ENCODE peak calls at places on chromosomes 2 and 18, in five cellular contexts. A is fibroblast of lung; Z is HEK293T; H is pons; J is naive thymus-derived CD4-positive, alpha-beta T cell. F is an unnamed sample.

GRCh38 chr2:197107291-197108269 is 181.1 kb upstream of the PGAP1 start:
- DNase-seq in H (no peak), Z (no peak), J (no peak), A (peak), F (peak)

GRCh38 chr2:28697602-28698149 is 54.0 kb upstream of the PPP1CB start:
- DNase-seq in J (no peak), Z (no peak), H (no peak), A (no peak), F (no peak)

GRCh38 chr18:76859474-76860339 is 37.4 kb downstream of the ZNF236 start:
- DNase-seq in J (peak), Z (no peak), H (no peak), A (no peak), F (no peak)

GRCh38 chr2:121052507-121052906 is 232.5 kb downstream of the TFCP2L1 start:
- DNase-seq in Z (no peak), H (no peak), J (no peak), A (no peak), F (no peak)

GRCh38 chr18:77199707-77200106 is 49.9 kb upstream of the GALR1 start:
- DNase-seq in J (no peak), H (no peak), Z (no peak), A (no peak), F (no peak)

GRCh38 chr2:20198001-20198400 is 26.9 kb downstream of the SDC1 start:
- DNase-seq in Z (no peak), J (no peak), A (no peak), H (no peak), F (no peak)

GRCh38 chr18:54776282-54776977 is 51.8 kb upstream of the RAB27B start:
- DNase-seq in H (no peak), Z (no peak), J (no peak), A (peak), F (peak)

GRCh38 chr18:22176622-22177495 is 7.5 kb downstream of the GATA6 start:
- DNase-seq in H (no peak), A (peak), Z (no peak), J (no peak), F (no peak)

GRCh38 chr18:24190590-24190989 is 51.7 kb downstream of the CABYR start:
- DNase-seq in A (no peak), Z (no peak), J (no peak), H (no peak), F (peak)

GRCh38 chr18:34709631-34710429 is at the start of gene DTNA:
- DNase-seq in J (no peak), Z (peak), H (peak), A (peak), F (peak)

GRCh38 chr2:218788529-218789237 is 6.7 kb downstream of the CYP27A1 start:
- DNase-seq in A (peak), J (no peak), Z (no peak), H (no peak), F (no peak)

GRCh38 chr18:12282436-12283039 is 25.5 kb upstream of the TUBB6 start:
- DNase-seq in A (peak), J (no peak), H (no peak), Z (no peak), F (peak)

GRCh38 chr2:47038656-47039501 is 116.2 kb downstream of the STPG4 start:
- DNase-seq in A (no peak), J (no peak), Z (no peak), H (no peak), F (no peak)

GRCh38 chr2:196601430-196602306 is 37.8 kb upstream of the CCDC150 start:
- DNase-seq in J (no peak), H (no peak), A (peak), Z (peak), F (peak)

GRCh38 chr2:225458431-225459117 is 59.1 kb downstream of the NYAP2 start:
- DNase-seq in J (no peak), A (no peak), H (no peak), Z (no peak), F (no peak)